ENCODE peak calls at places on chromosomes 6 and 20, in four cellular contexts. One of them, this sample, is unnamed.

GRCh38 chr6:110068592-110068967 is 90.5 kb downstream of the GPR6 start:
- DNase-seq in heart right ventricle: no peak
- DNase-seq in H9: no peak
- DNase-seq in K562: no peak
- DNase-seq in this sample: peak

GRCh38 chr6:41942045-41942851 is 640 bp upstream of the CCND3 start:
- DNase-seq in heart right ventricle: no peak
- DNase-seq in H9: no peak
- DNase-seq in K562: no peak
- DNase-seq in this sample: no peak

GRCh38 chr20:6665621-6666345 is 101.7 kb upstream of the BMP2 start:
- DNase-seq in heart right ventricle: no peak
- DNase-seq in H9: no peak
- DNase-seq in K562: no peak
- DNase-seq in this sample: peak

GRCh38 chr6:98634569-98634968 is 199.8 kb upstream of the POU3F2 start:
- DNase-seq in heart right ventricle: no peak
- DNase-seq in H9: peak
- DNase-seq in K562: no peak
- DNase-seq in this sample: no peak

GRCh38 chr6:142867355-142867801 is 77.6 kb downstream of the HIVEP2 start:
- DNase-seq in heart right ventricle: no peak
- DNase-seq in H9: no peak
- DNase-seq in K562: no peak
- DNase-seq in this sample: no peak

GRCh38 chr6:169957351-169957963 is 206.0 kb downstream of the ERMARD start:
- DNase-seq in heart right ventricle: peak
- DNase-seq in H9: no peak
- DNase-seq in K562: no peak
- DNase-seq in this sample: peak

GRCh38 chr20:22791877-22792525 is 207.6 kb upstream of the FOXA2 start:
- DNase-seq in heart right ventricle: no peak
- DNase-seq in H9: no peak
- DNase-seq in K562: no peak
- DNase-seq in this sample: no peak

GRCh38 chr6:93654548-93654947 is 235.2 kb upstream of the EPHA7 start:
- DNase-seq in heart right ventricle: no peak
- DNase-seq in H9: no peak
- DNase-seq in K562: no peak
- DNase-seq in this sample: no peak

GRCh38 chr6:125843593-125843992 is 52.8 kb downstream of the NCOA7 start:
- DNase-seq in heart right ventricle: no peak
- DNase-seq in H9: no peak
- DNase-seq in K562: no peak
- DNase-seq in this sample: no peak

GRCh38 chr6:104312851-104313250 is 546.9 kb downstream of the HACE1 start:
- DNase-seq in heart right ventricle: no peak
- DNase-seq in H9: no peak
- DNase-seq in K562: no peak
- DNase-seq in this sample: no peak

GRCh38 chr6:25360611-25361010 is 81.4 kb downstream of the CARMIL1 start:
- DNase-seq in heart right ventricle: no peak
- DNase-seq in H9: no peak
- DNase-seq in K562: no peak
- DNase-seq in this sample: peak

GRCh38 chr20:50085146-50085480 is 27.8 kb downstream of the UBE2V1 start:
- DNase-seq in heart right ventricle: no peak
- DNase-seq in H9: no peak
- DNase-seq in K562: no peak
- DNase-seq in this sample: no peak

GRCh38 chr6:132003516-132004178 is 52.5 kb upstream of the CCN2 start:
- DNase-seq in heart right ventricle: no peak
- DNase-seq in H9: peak
- DNase-seq in K562: no peak
- DNase-seq in this sample: no peak

GRCh38 chr20:54624701-54625472 is 149.5 kb downstream of the DOK5 start:
- DNase-seq in heart right ventricle: no peak
- DNase-seq in H9: no peak
- DNase-seq in K562: no peak
- DNase-seq in this sample: no peak

GRCh38 chr20:1431158-1431557 is 35.5 kb downstream of the NSFL1C start:
- DNase-seq in heart right ventricle: no peak
- DNase-seq in H9: no peak
- DNase-seq in K562: no peak
- DNase-seq in this sample: no peak

GRCh38 chr6:166728884-166729530 is 102.0 kb upstream of the RPS6KA2 start:
- DNase-seq in heart right ventricle: no peak
- DNase-seq in H9: no peak
- DNase-seq in K562: no peak
- DNase-seq in this sample: no peak

GRCh38 chr6:64083261-64083660 is 447.7 kb downstream of the PHF3 start:
- DNase-seq in heart right ventricle: no peak
- DNase-seq in H9: no peak
- DNase-seq in K562: no peak
- DNase-seq in this sample: no peak

GRCh38 chr20:5073154-5074049 is 46.4 kb downstream of the PCNA start:
- DNase-seq in heart right ventricle: peak
- DNase-seq in H9: peak
- DNase-seq in K562: no peak
- DNase-seq in this sample: no peak

GRCh38 chr6:97322811-97323210 is 39.8 kb upstream of the MMS22L start:
- DNase-seq in heart right ventricle: no peak
- DNase-seq in H9: no peak
- DNase-seq in K562: no peak
- DNase-seq in this sample: no peak

GRCh38 chr6:117327149-117328004 is 62.0 kb downstream of the VGLL2 start:
- DNase-seq in heart right ventricle: no peak
- DNase-seq in H9: no peak
- DNase-seq in K562: no peak
- DNase-seq in this sample: no peak

GRCh38 chr6:4115741-4116140 is 19.6 kb downstream of the ECI2 start:
- DNase-seq in heart right ventricle: no peak
- DNase-seq in H9: no peak
- DNase-seq in K562: no peak
- DNase-seq in this sample: no peak

GRCh38 chr6:130932438-130932837 is 105.2 kb downstream of the SMLR1 start:
- DNase-seq in heart right ventricle: no peak
- DNase-seq in H9: no peak
- DNase-seq in K562: no peak
- DNase-seq in this sample: no peak

GRCh38 chr6:109978174-109979032 is at the start of gene GPR6:
- DNase-seq in heart right ventricle: peak
- DNase-seq in H9: peak
- DNase-seq in K562: peak
- DNase-seq in this sample: no peak

GRCh38 chr20:17570347-17571152 is 675 bp downstream of the DSTN start:
- DNase-seq in heart right ventricle: peak
- DNase-seq in H9: peak
- DNase-seq in K562: peak
- DNase-seq in this sample: no peak

GRCh38 chr6:33742092-33742491 is 4.6 kb downstream of the IP6K3 start:
- DNase-seq in heart right ventricle: no peak
- DNase-seq in H9: no peak
- DNase-seq in K562: peak
- DNase-seq in this sample: no peak

GRCh38 chr6:86148586-86148985 is 505.9 kb upstream of the SYNCRIP start:
- DNase-seq in heart right ventricle: no peak
- DNase-seq in H9: no peak
- DNase-seq in K562: no peak
- DNase-seq in this sample: no peak

GRCh38 chr6:37456816-37457560 is 24.0 kb downstream of the CMTR1 start:
- DNase-seq in heart right ventricle: no peak
- DNase-seq in H9: no peak
- DNase-seq in K562: no peak
- DNase-seq in this sample: no peak

GRCh38 chr20:60870040-60870439 is 382.0 kb upstream of the CDH4 start:
- DNase-seq in heart right ventricle: no peak
- DNase-seq in H9: no peak
- DNase-seq in K562: no peak
- DNase-seq in this sample: no peak

GRCh38 chr6:13472976-13473645 is 14.3 kb downstream of the GFOD1 start:
- DNase-seq in heart right ventricle: no peak
- DNase-seq in H9: no peak
- DNase-seq in K562: no peak
- DNase-seq in this sample: no peak

GRCh38 chr20:38152175-38153010 is 12.7 kb downstream of the TGM2 start:
- DNase-seq in heart right ventricle: peak
- DNase-seq in H9: no peak
- DNase-seq in K562: no peak
- DNase-seq in this sample: peak

GRCh38 chr6:40796280-40797223 is 209.4 kb upstream of the LRFN2 start:
- DNase-seq in heart right ventricle: peak
- DNase-seq in H9: no peak
- DNase-seq in K562: no peak
- DNase-seq in this sample: no peak

GRCh38 chr20:54680872-54681297 is 205.5 kb downstream of the DOK5 start:
- DNase-seq in heart right ventricle: no peak
- DNase-seq in H9: peak
- DNase-seq in K562: peak
- DNase-seq in this sample: peak

GRCh38 chr6:72702421-72702820 is 80.6 kb downstream of the KCNQ5 start:
- DNase-seq in heart right ventricle: no peak
- DNase-seq in H9: no peak
- DNase-seq in K562: no peak
- DNase-seq in this sample: no peak

GRCh38 chr6:170374571-170375444 is 68.2 kb downstream of the FAM120B start:
- DNase-seq in heart right ventricle: no peak
- DNase-seq in H9: no peak
- DNase-seq in K562: no peak
- DNase-seq in this sample: no peak

GRCh38 chr20:62880147-62880934 is 18.7 kb upstream of the TCFL5 start:
- DNase-seq in heart right ventricle: no peak
- DNase-seq in H9: no peak
- DNase-seq in K562: no peak
- DNase-seq in this sample: no peak

GRCh38 chr20:46190796-46191540 is 72.9 kb downstream of the CD40 start:
- DNase-seq in heart right ventricle: no peak
- DNase-seq in H9: no peak
- DNase-seq in K562: no peak
- DNase-seq in this sample: no peak
- H3K27ac ChIP-seq in heart right ventricle: no peak
- H3K27ac ChIP-seq in H9: no peak
- H3K27ac ChIP-seq in K562: no peak
- H3K27ac ChIP-seq in this sample: no peak

GRCh38 chr20:31746068-31746878 is 7.2 kb downstream of the TPX2 start:
- DNase-seq in heart right ventricle: no peak
- DNase-seq in H9: no peak
- DNase-seq in K562: no peak
- DNase-seq in this sample: no peak

GRCh38 chr20:31738729-31739549 is at the start of gene TPX2:
- DNase-seq in heart right ventricle: peak
- DNase-seq in H9: peak
- DNase-seq in K562: peak
- DNase-seq in this sample: peak

GRCh38 chr20:31740208-31740607 is 1.1 kb downstream of the TPX2 start:
- DNase-seq in heart right ventricle: no peak
- DNase-seq in H9: no peak
- DNase-seq in K562: peak
- DNase-seq in this sample: no peak

GRCh38 chr20:31739550-31739863 is 417 bp downstream of the TPX2 start:
- DNase-seq in heart right ventricle: no peak
- DNase-seq in H9: no peak
- DNase-seq in K562: no peak
- DNase-seq in this sample: no peak

GRCh38 chr20:31740656-31741323 is 1.7 kb downstream of the TPX2 start:
- DNase-seq in heart right ventricle: no peak
- DNase-seq in H9: no peak
- DNase-seq in K562: no peak
- DNase-seq in this sample: no peak
- H3K27ac ChIP-seq in heart right ventricle: no peak
- H3K27ac ChIP-seq in H9: no peak
- H3K27ac ChIP-seq in K562: peak
- H3K27ac ChIP-seq in this sample: no peak

DNA sequence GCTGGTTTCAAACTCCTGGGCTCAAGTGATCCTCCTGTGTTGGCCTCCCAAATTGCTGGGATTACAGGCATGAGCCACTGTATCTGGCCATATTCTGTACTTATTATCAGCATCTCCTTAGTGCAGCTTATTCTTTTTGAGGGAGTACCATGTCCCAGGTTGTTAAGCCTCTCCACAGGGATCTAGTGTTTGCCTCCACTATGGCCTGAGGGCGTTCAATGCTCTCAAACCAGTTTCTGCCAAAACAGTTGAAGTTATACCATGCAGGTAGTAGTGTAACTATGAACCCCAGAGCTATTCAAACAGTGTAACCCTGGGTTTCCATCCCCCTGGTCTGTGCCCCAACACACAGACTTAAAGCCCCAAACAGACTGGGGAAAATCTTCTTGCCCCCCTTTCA is 81.7 kb downstream of the BACH2 start:
- DNase-seq in heart right ventricle: no peak
- DNase-seq in H9: no peak
- DNase-seq in K562: no peak
- DNase-seq in this sample: no peak
- H3K27ac ChIP-seq in heart right ventricle: no peak
- H3K27ac ChIP-seq in H9: no peak
- H3K27ac ChIP-seq in K562: no peak
- H3K27ac ChIP-seq in this sample: no peak

GRCh38 chr6:56640374-56640773 is 2.3 kb downstream of the DST start:
- DNase-seq in heart right ventricle: no peak
- DNase-seq in H9: no peak
- DNase-seq in K562: no peak
- DNase-seq in this sample: no peak

GRCh38 chr6:56644366-56644765 is 1.7 kb upstream of the DST start:
- DNase-seq in heart right ventricle: no peak
- DNase-seq in H9: no peak
- DNase-seq in K562: no peak
- DNase-seq in this sample: no peak

GRCh38 chr6:56642366-56643261 is at the start of gene DST:
- DNase-seq in heart right ventricle: no peak
- DNase-seq in H9: no peak
- DNase-seq in K562: no peak
- DNase-seq in this sample: no peak

GRCh38 chr6:56647172-56647762 is 4.6 kb upstream of the DST start:
- DNase-seq in heart right ventricle: no peak
- DNase-seq in H9: no peak
- DNase-seq in K562: no peak
- DNase-seq in this sample: no peak

GRCh38 chr6:56643379-56644089 is 845 bp upstream of the DST start:
- DNase-seq in heart right ventricle: no peak
- DNase-seq in H9: no peak
- DNase-seq in K562: no peak
- DNase-seq in this sample: no peak
- H3K27ac ChIP-seq in heart right ventricle: peak
- H3K27ac ChIP-seq in H9: no peak
- H3K27ac ChIP-seq in K562: no peak
- H3K27ac ChIP-seq in this sample: peak

GRCh38 chr6:23181301-23182110 is 612.1 kb downstream of the HDGFL1 start:
- DNase-seq in heart right ventricle: no peak
- DNase-seq in H9: no peak
- DNase-seq in K562: no peak
- DNase-seq in this sample: no peak
- H3K27ac ChIP-seq in heart right ventricle: peak
- H3K27ac ChIP-seq in H9: no peak
- H3K27ac ChIP-seq in K562: no peak
- H3K27ac ChIP-seq in this sample: no peak